ENCODE peak calls at places on chromosome 3, in seven cellular contexts. Q is mammary epithelial cell, U is NCI-H82, J is T-helper 1 cell, L is NCI-H1694 treated with DMSO at 0.1 percent for 48 hours, S is PC-9, H is GM10248. Z is an unnamed sample.

GRCh38 chr3:144109944-144110343 is 138.3 kb downstream of the DIPK2A start:
- DNase-seq in Q (no peak), U (no peak), J (no peak), L (no peak), S (no peak), H (no peak), Z (no peak)

GRCh38 chr3:171838218-171838720 is 4.9 kb upstream of the TMEM212 start:
- DNase-seq in Q (peak; percentile 23), U (no peak), J (no peak), L (no peak), S (no peak), H (no peak), Z (peak; percentile 58)

GRCh38 chr3:27673701-27674100 is 48.4 kb downstream of the EOMES start:
- DNase-seq in Q (no peak), U (no peak), J (no peak), L (no peak), S (no peak), H (no peak), Z (no peak)

GRCh38 chr3:115021061-115021460 is 126.0 kb downstream of the ZBTB20 start:
- DNase-seq in Q (no peak), U (no peak), J (no peak), L (no peak), S (no peak), H (no peak), Z (no peak)

GRCh38 chr3:104437891-104438290 is 928.8 kb upstream of the ALCAM start:
- DNase-seq in Q (peak; percentile 68), U (peak; percentile 28), J (no peak), L (no peak), S (no peak), H (no peak), Z (no peak)

GRCh38 chr3:86797946-86798345 is 193.0 kb downstream of the VGLL3 start:
- DNase-seq in Q (no peak), U (no peak), J (no peak), L (no peak), S (no peak), H (no peak), Z (no peak)

GRCh38 chr3:116512931-116513330 is 67.6 kb upstream of the LSAMP start:
- DNase-seq in Q (no peak), U (no peak), J (no peak), L (no peak), S (no peak), H (no peak), Z (no peak)

GRCh38 chr3:143594217-143594616 is 254.1 kb downstream of the SLC9A9 start:
- DNase-seq in Q (no peak), U (no peak), J (no peak), L (no peak), S (no peak), H (no peak), Z (no peak)

GRCh38 chr3:165128544-165128943 is 50.2 kb upstream of the SI start:
- DNase-seq in Q (no peak), U (no peak), J (no peak), L (no peak), S (no peak), H (no peak), Z (no peak)

GRCh38 chr3:42052867-42053351 is 38.2 kb upstream of the TRAK1 start:
- DNase-seq in Q (no peak), U (no peak), J (no peak), L (no peak), S (no peak), H (no peak), Z (no peak)

GRCh38 chr3:47082519-47082918 is 81.4 kb downstream of the SETD2 start:
- DNase-seq in Q (no peak), U (no peak), J (no peak), L (no peak), S (no peak), H (peak; percentile 31), Z (no peak)

GRCh38 chr3:144187531-144188230 is 216.1 kb downstream of the DIPK2A start:
- DNase-seq in Q (no peak), U (peak; percentile 84), J (no peak), L (peak; percentile 45), S (no peak), H (no peak), Z (no peak)

GRCh38 chr3:162224736-162225135 is 728.1 kb downstream of the OTOL1 start:
- DNase-seq in Q (peak; percentile 3), U (no peak), J (no peak), L (no peak), S (no peak), H (no peak), Z (no peak)

GRCh38 chr3:174937488-174937887 is 78.4 kb downstream of the NAALADL2 start:
- DNase-seq in Q (no peak), U (no peak), J (no peak), L (no peak), S (no peak), H (no peak), Z (no peak)